ENCODE peak calls at places on chromosomes 3 and 15, in eight cellular contexts. One of them, this sample, is unnamed.

GRCh38 chr15:99983894-99984293 is 250.7 kb upstream of the LYSMD4 start:
- DNase-seq in fibroblast of the aortic adventitia: no peak
- DNase-seq in heart right ventricle: no peak
- DNase-seq in H4: no peak
- DNase-seq in A172: no peak
- DNase-seq in GM23338: peak
- DNase-seq in NCI-H345: no peak
- DNase-seq in T-cell: no peak
- DNase-seq in this sample: no peak

GRCh38 chr3:193827831-193828230 is 234.8 kb downstream of the OPA1 start:
- DNase-seq in GM23338: no peak
- DNase-seq in H4: no peak
- DNase-seq in T-cell: no peak
- DNase-seq in fibroblast of the aortic adventitia: no peak
- DNase-seq in heart right ventricle: no peak
- DNase-seq in A172: no peak
- DNase-seq in NCI-H345: no peak
- DNase-seq in this sample: no peak

GRCh38 chr15:36818260-36818659 is 238.8 kb downstream of the CDIN1 start:
- DNase-seq in T-cell: no peak
- DNase-seq in GM23338: no peak
- DNase-seq in H4: no peak
- DNase-seq in A172: no peak
- DNase-seq in heart right ventricle: no peak
- DNase-seq in fibroblast of the aortic adventitia: no peak
- DNase-seq in NCI-H345: no peak
- DNase-seq in this sample: no peak

GRCh38 chr15:48355377-48355776 is 24.1 kb downstream of the DUT start:
- DNase-seq in heart right ventricle: no peak
- DNase-seq in fibroblast of the aortic adventitia: peak
- DNase-seq in H4: no peak
- DNase-seq in A172: no peak
- DNase-seq in NCI-H345: no peak
- DNase-seq in T-cell: no peak
- DNase-seq in GM23338: no peak
- DNase-seq in this sample: no peak

GRCh38 chr15:93088200-93088980 is 621 bp downstream of the RGMA start:
- DNase-seq in fibroblast of the aortic adventitia: peak
- DNase-seq in A172: no peak
- DNase-seq in T-cell: no peak
- DNase-seq in H4: no peak
- DNase-seq in NCI-H345: peak
- DNase-seq in GM23338: peak
- DNase-seq in heart right ventricle: no peak
- DNase-seq in this sample: peak

GRCh38 chr3:177195242-177195940 is 1.9 kb downstream of the TBL1XR1 start:
- DNase-seq in NCI-H345: no peak
- DNase-seq in A172: peak
- DNase-seq in H4: peak
- DNase-seq in GM23338: peak
- DNase-seq in fibroblast of the aortic adventitia: peak
- DNase-seq in T-cell: no peak
- DNase-seq in heart right ventricle: peak
- DNase-seq in this sample: peak

GRCh38 chr15:40796508-40796907 is 10.4 kb upstream of the ZFYVE19 start:
- DNase-seq in A172: no peak
- DNase-seq in H4: no peak
- DNase-seq in NCI-H345: no peak
- DNase-seq in heart right ventricle: no peak
- DNase-seq in fibroblast of the aortic adventitia: no peak
- DNase-seq in T-cell: no peak
- DNase-seq in GM23338: no peak
- DNase-seq in this sample: no peak

GRCh38 chr3:186589856-186590579 is 19.5 kb downstream of the DNAJB11 start:
- DNase-seq in H4: no peak
- DNase-seq in heart right ventricle: no peak
- DNase-seq in NCI-H345: no peak
- DNase-seq in GM23338: no peak
- DNase-seq in fibroblast of the aortic adventitia: peak
- DNase-seq in A172: peak
- DNase-seq in T-cell: no peak
- DNase-seq in this sample: peak

GRCh38 chr3:62374375-62374876 is 1.1 kb upstream of the FEZF2 start:
- DNase-seq in T-cell: no peak
- DNase-seq in A172: no peak
- DNase-seq in NCI-H345: no peak
- DNase-seq in GM23338: peak
- DNase-seq in heart right ventricle: no peak
- DNase-seq in fibroblast of the aortic adventitia: peak
- DNase-seq in H4: no peak
- DNase-seq in this sample: no peak

GRCh38 chr3:14472471-14473351 is 67.4 kb downstream of the GRIP2 start:
- DNase-seq in H4: peak
- DNase-seq in T-cell: no peak
- DNase-seq in fibroblast of the aortic adventitia: peak
- DNase-seq in NCI-H345: no peak
- DNase-seq in heart right ventricle: no peak
- DNase-seq in GM23338: no peak
- DNase-seq in A172: peak
- DNase-seq in this sample: peak

GRCh38 chr3:101638262-101638745 is 38.6 kb downstream of the ZBTB11 start:
- DNase-seq in fibroblast of the aortic adventitia: no peak
- DNase-seq in H4: no peak
- DNase-seq in NCI-H345: no peak
- DNase-seq in heart right ventricle: no peak
- DNase-seq in A172: no peak
- DNase-seq in GM23338: peak
- DNase-seq in T-cell: no peak
- DNase-seq in this sample: no peak

GRCh38 chr15:31474059-31474868 is 147.6 kb downstream of the KLF13 start:
- DNase-seq in GM23338: no peak
- DNase-seq in fibroblast of the aortic adventitia: no peak
- DNase-seq in T-cell: no peak
- DNase-seq in heart right ventricle: no peak
- DNase-seq in NCI-H345: no peak
- DNase-seq in A172: no peak
- DNase-seq in H4: no peak
- DNase-seq in this sample: no peak